ENCODE peak calls at places on chromosomes 7 and 10, in four cellular contexts. O is K562, E is GM12878, V is HepG2. Q is an unnamed sample. For H3K4me1, the result is how much of the 10 kb centered on the place peaks cover.

GRCh38 chr7:151031011-151031410 is 2.8 kb downstream of the ABCB8 start:
- DNase-seq in O (no peak), E (no peak), V (no peak), Q (no peak)

GRCh38 chr10:114801411-114801813 is 20.2 kb upstream of the FHIP2A start:
- DNase-seq in O (no peak), E (no peak), V (no peak), Q (no peak)

GRCh38 chr10:71270301-71270777 is 48.7 kb upstream of the SLC29A3 start:
- DNase-seq in O (peak), E (no peak), V (peak), Q (peak)

GRCh38 chr10:71719042-71719441 is 536 bp downstream of the C10orf105 start:
- DNase-seq in O (no peak), E (no peak), V (no peak), Q (no peak)

GRCh38 chr7:103811997-103812396 is 177.5 kb downstream of the RELN start:
- DNase-seq in O (no peak), E (no peak), V (peak), Q (no peak)

GRCh38 chr10:109480836-109481235 is 442.5 kb downstream of the XPNPEP1 start:
- DNase-seq in O (no peak), E (no peak), V (no peak), Q (no peak)

GRCh38 chr10:80501381-80501912 is 36.3 kb upstream of the SH2D4B start:
- DNase-seq in O (no peak), E (no peak), V (no peak), Q (no peak)

GRCh38 chr10:127945335-127945734 is 38.4 kb downstream of the PTPRE start:
- DNase-seq in O (no peak), E (no peak), V (no peak), Q (no peak)

GRCh38 chr7:27179030-27179429 is 4.9 kb upstream of the HOXA10 start:
- DNase-seq in O (no peak), E (no peak), V (no peak), Q (no peak)

GRCh38 chr7:113197274-113197673 is 78.9 kb upstream of the SMIM30 start:
- DNase-seq in O (no peak), E (no peak), V (no peak), Q (no peak)

GRCh38 chr10:69086131-69086530 is 1.8 kb upstream of the SRGN start:
- DNase-seq in O (no peak), E (no peak), V (no peak), Q (no peak)

GRCh38 chr7:22109761-22110160 is 164.1 kb upstream of the CDCA7L start:
- DNase-seq in O (peak), E (no peak), V (peak), Q (peak)

GRCh38 chr10:80498833-80499671 is 38.6 kb upstream of the SH2D4B start:
- DNase-seq in O (no peak), E (no peak), V (peak), Q (peak)

GRCh38 chr7:52685351-52685750 is 350.1 kb upstream of the POM121L12 start:
- DNase-seq in O (no peak), E (no peak), V (no peak), Q (no peak)

GRCh38 chr7:22791204-22792158 is 31.2 kb downstream of the TOMM7 start:
- DNase-seq in O (no peak), E (no peak), V (no peak), Q (peak)

GRCh38 chr10:124149681-124150080 is 56.3 kb upstream of the CHST15 start:
- DNase-seq in O (no peak), E (peak), V (no peak), Q (no peak)

GRCh38 chr10:115402690-115403089 is 309.5 kb downstream of the ATRNL1 start:
- DNase-seq in O (no peak), E (no peak), V (no peak), Q (no peak)

GRCh38 chr7:39979406-39980073 is 29.5 kb downstream of the CDK13 start:
- DNase-seq in O (no peak), E (no peak), V (no peak), Q (no peak)

GRCh38 chr10:132926777-132927650 is 15.4 kb downstream of the CFAP46 start:
- DNase-seq in O (no peak), E (no peak), V (no peak), Q (no peak)

GRCh38 chr10:128704716-128705115 is 578.5 kb upstream of the MKI67 start:
- DNase-seq in O (no peak), E (no peak), V (no peak), Q (no peak)

GRCh38 chr10:102344067-102344466 is 51.4 kb upstream of the NFKB2 start:
- DNase-seq in O (no peak), E (no peak), V (no peak), Q (no peak)

GRCh38 chr7:158365332-158365731 is 222.3 kb downstream of the PTPRN2 start:
- DNase-seq in O (no peak), E (no peak), V (no peak), Q (no peak)

GRCh38 chr7:34655384-34655783 is 2.6 kb upstream of the NPSR1 start:
- DNase-seq in O (no peak), E (no peak), V (peak), Q (peak)

GRCh38 chr10:91247360-91248111 is 27.1 kb downstream of the PCGF5 start:
- DNase-seq in O (no peak), E (no peak), V (no peak), Q (no peak)

GRCh38 chr7:24123061-24123460 is 160.9 kb upstream of the NPY start:
- DNase-seq in O (no peak), E (no peak), V (no peak), Q (no peak)

GRCh38 chr10:72096115-72097000 is 8.0 kb upstream of the SPOCK2 start:
- DNase-seq in O (peak), E (no peak), V (peak), Q (no peak)

GRCh38 chr7:81268551-81268950 is 349.7 kb upstream of the SEMA3C start:
- DNase-seq in O (no peak), E (no peak), V (no peak), Q (no peak)

GRCh38 chr10:98411768-98412167 is 3.2 kb downstream of the PYROXD2 start:
- DNase-seq in O (no peak), E (no peak), V (no peak), Q (no peak)

GRCh38 chr7:90629306-90629918 is 33.3 kb downstream of the CDK14 start:
- DNase-seq in O (peak), E (peak), V (peak), Q (peak)

GRCh38 chr10:60313589-60313952 is 76.1 kb downstream of the ANK3 start:
- DNase-seq in O (no peak), E (no peak), V (no peak), Q (no peak)
- H3K4me1 ChIP-seq in O (under half), E (under half), V (under half), Q (under half)

DNA sequence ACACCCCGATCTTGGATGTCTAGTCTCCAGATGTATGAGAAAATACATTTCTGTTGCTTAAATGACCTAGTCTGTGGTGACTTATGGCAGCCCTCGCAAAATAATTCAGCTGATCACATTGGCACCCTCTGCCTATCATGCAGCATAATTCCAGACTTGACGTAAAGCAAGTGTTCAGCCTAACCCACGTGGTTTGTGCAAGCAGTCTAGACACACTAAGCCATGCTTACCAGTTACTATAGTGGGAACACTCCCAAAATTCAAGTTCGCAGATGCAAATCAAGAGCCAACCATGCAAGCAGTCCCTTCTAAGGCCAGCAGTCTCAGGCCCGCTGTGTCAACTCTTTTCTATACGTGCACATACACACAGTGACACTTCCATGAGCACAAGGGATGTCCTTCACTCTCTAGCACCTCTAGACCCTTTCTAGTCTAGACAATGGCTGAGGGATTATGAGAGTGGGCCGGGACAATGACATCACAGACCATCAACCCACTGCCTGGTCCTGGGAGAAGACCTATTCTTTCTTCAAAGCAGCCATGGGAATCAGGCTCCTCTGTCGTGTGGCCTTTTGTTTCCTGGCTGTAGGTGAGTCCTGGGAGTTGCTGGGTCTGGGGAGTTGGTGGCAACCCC is 29.0 kb upstream of the PRSS1 start:
- DNase-seq in O (no peak), E (no peak), V (no peak), Q (no peak)
- TF ChIP-seq CHD4 in O (no peak), E (no peak), V (no peak), Q (no peak)

GRCh38 chr7:66146701-66147100 is 32.1 kb downstream of the CRCP start:
- DNase-seq in O (no peak), E (no peak), V (no peak), Q (no peak)
- H3K4me1 ChIP-seq in O (under half), E (under half), V (half or more), Q (under half)

GRCh38 chr7:129825005-129825553 is 127.7 kb downstream of the UBE2H start:
- DNase-seq in O (peak), E (no peak), V (peak), Q (peak)
- TF ChIP-seq CHD4 in O (no peak), E (no peak), V (no peak), Q (no peak)

DNA sequence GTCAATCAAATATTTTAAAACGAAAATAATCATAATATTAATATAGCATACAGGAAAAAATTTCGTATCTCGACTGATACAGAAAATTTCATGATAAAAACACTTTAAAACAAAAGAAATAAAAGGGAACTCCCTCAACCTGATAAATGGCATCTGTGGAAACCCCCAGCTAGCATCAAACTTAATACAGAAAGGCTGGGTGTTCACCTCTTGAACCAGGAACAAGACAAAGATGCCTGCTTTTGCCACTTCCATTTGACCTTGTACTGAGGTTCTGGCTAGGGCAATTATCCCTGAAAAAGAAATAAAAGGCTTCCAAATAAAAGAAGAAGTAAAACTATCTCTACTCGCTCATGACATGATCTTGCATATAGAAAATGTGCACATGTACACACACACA is 2.5 kb upstream of the ALOX5 start:
- DNase-seq in O (no peak), E (no peak), V (no peak), Q (no peak)
- H3K4me1 ChIP-seq in O (under half), E (under half), V (under half), Q (under half)

GRCh38 chr10:116849271-116850057 is at the start of gene ENO4:
- DNase-seq in O (no peak), E (peak), V (peak), Q (peak)
- TF ChIP-seq CHD4 in O (no peak), E (no peak), V (no peak), Q (no peak)

GRCh38 chr7:36186841-36187240 is 33.8 kb downstream of the EEPD1 start:
- DNase-seq in O (no peak), E (no peak), V (peak), Q (no peak)
- H3K4me1 ChIP-seq in O (under half), E (under half), V (half or more), Q (under half)

GRCh38 chr7:47198159-47198558 is 383.8 kb downstream of the TNS3 start:
- DNase-seq in O (no peak), E (no peak), V (no peak), Q (no peak)

GRCh38 chr7:47197508-47197907 is 384.4 kb downstream of the TNS3 start:
- DNase-seq in O (no peak), E (no peak), V (no peak), Q (no peak)

GRCh38 chr7:47204709-47205108 is 377.2 kb downstream of the TNS3 start:
- DNase-seq in O (no peak), E (no peak), V (no peak), Q (no peak)

GRCh38 chr7:47202146-47202768 is 379.7 kb downstream of the TNS3 start:
- DNase-seq in O (no peak), E (no peak), V (no peak), Q (no peak)
- TF ChIP-seq CHD4 in O (no peak), E (no peak), V (no peak), Q (no peak)

DNA sequence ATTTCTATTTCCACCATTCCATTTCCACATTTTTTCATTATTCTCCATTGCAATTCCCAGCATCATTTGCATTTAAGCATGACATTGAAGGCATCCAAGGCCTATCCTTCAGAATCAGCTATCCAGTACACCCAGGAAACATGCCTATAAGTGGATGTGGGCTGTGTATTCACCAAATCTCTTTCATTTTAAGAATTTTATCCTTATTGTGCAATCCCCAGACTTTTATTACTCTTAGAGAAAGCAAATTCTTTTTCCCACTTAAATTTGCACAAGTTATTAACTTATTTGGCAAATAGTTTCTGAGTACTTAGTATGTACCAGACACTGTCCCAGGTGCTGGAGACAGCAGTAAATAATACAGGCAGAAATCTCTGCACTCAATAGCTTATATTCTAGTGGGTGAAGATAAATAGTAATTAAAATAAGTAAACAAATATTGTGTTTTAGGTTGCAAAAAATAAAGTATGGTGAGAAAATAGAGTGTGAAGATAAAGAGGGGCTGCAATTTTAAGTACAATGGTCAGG is 132.9 kb downstream of the NRCAM start:
- DNase-seq in O (no peak), E (no peak), V (no peak), Q (no peak)
- H3K4me1 ChIP-seq in O (under half), E (under half), V (under half), Q (under half)

Q was measured in A549.